ENCODE peak calls at places on chromosomes 6 and 20, in nine cellular contexts. One of them, this sample, is unnamed.

GRCh38 chr6:38034269-38034914 is 214.9 kb downstream of the ZFAND3 start:
- DNase-seq in PC-3: peak; percentile 71
- DNase-seq in MM.1S: peak; percentile 12
- DNase-seq in SK-N-SH: no peak
- DNase-seq in OCI-LY7: peak; percentile 18
- DNase-seq in GM23338: peak; percentile 40
- DNase-seq in neural progenitor cell: peak; percentile 17
- DNase-seq in hepatocyte: peak; percentile 39
- DNase-seq in HCT116: peak; percentile 23
- DNase-seq in this sample: peak; percentile 63

GRCh38 chr6:106574729-106575458 is 54.4 kb downstream of the RTN4IP1 start:
- DNase-seq in SK-N-SH: no peak
- DNase-seq in MM.1S: no peak
- DNase-seq in HCT116: peak; percentile 73
- DNase-seq in OCI-LY7: no peak
- DNase-seq in GM23338: no peak
- DNase-seq in hepatocyte: peak; percentile 45
- DNase-seq in PC-3: peak; percentile 77
- DNase-seq in neural progenitor cell: peak; percentile 62
- DNase-seq in this sample: peak; percentile 90

GRCh38 chr20:57448764-57449354 is 57.7 kb downstream of the RBM38 start:
- DNase-seq in neural progenitor cell: no peak
- DNase-seq in hepatocyte: no peak
- DNase-seq in GM23338: no peak
- DNase-seq in SK-N-SH: no peak
- DNase-seq in PC-3: no peak
- DNase-seq in HCT116: no peak
- DNase-seq in MM.1S: no peak
- DNase-seq in OCI-LY7: no peak
- DNase-seq in this sample: no peak

GRCh38 chr20:59646487-59646886 is 42.1 kb downstream of the PHACTR3 start:
- DNase-seq in hepatocyte: no peak
- DNase-seq in OCI-LY7: no peak
- DNase-seq in GM23338: no peak
- DNase-seq in MM.1S: no peak
- DNase-seq in HCT116: no peak
- DNase-seq in SK-N-SH: no peak
- DNase-seq in PC-3: no peak
- DNase-seq in neural progenitor cell: no peak
- DNase-seq in this sample: no peak

GRCh38 chr6:47671777-47672176 is 26.6 kb upstream of the ADGRF4 start:
- DNase-seq in neural progenitor cell: no peak
- DNase-seq in HCT116: no peak
- DNase-seq in MM.1S: no peak
- DNase-seq in hepatocyte: no peak
- DNase-seq in PC-3: no peak
- DNase-seq in SK-N-SH: no peak
- DNase-seq in GM23338: no peak
- DNase-seq in OCI-LY7: no peak
- DNase-seq in this sample: no peak

GRCh38 chr20:41063442-41063841 is 34.8 kb downstream of the TOP1 start:
- DNase-seq in OCI-LY7: peak; percentile 26
- DNase-seq in neural progenitor cell: no peak
- DNase-seq in MM.1S: no peak
- DNase-seq in SK-N-SH: no peak
- DNase-seq in hepatocyte: no peak
- DNase-seq in GM23338: no peak
- DNase-seq in HCT116: no peak
- DNase-seq in PC-3: no peak
- DNase-seq in this sample: no peak

GRCh38 chr6:45424628-45424955 is 46.9 kb upstream of the SUPT3H start:
- DNase-seq in GM23338: no peak
- DNase-seq in neural progenitor cell: no peak
- DNase-seq in SK-N-SH: no peak
- DNase-seq in PC-3: no peak
- DNase-seq in MM.1S: peak; percentile 36
- DNase-seq in OCI-LY7: no peak
- DNase-seq in hepatocyte: no peak
- DNase-seq in HCT116: no peak
- DNase-seq in this sample: no peak

GRCh38 chr20:32634041-32634805 is 39.5 kb downstream of the C20orf203 start:
- DNase-seq in HCT116: no peak
- DNase-seq in MM.1S: no peak
- DNase-seq in PC-3: no peak
- DNase-seq in hepatocyte: no peak
- DNase-seq in GM23338: peak; percentile 50
- DNase-seq in neural progenitor cell: no peak
- DNase-seq in OCI-LY7: no peak
- DNase-seq in SK-N-SH: no peak
- DNase-seq in this sample: peak; percentile 22

GRCh38 chr6:146545608-146546007 is 2.0 kb downstream of the RAB32 start:
- DNase-seq in neural progenitor cell: no peak
- DNase-seq in HCT116: no peak
- DNase-seq in GM23338: no peak
- DNase-seq in MM.1S: no peak
- DNase-seq in SK-N-SH: no peak
- DNase-seq in hepatocyte: peak; percentile 17
- DNase-seq in PC-3: peak; percentile 30
- DNase-seq in OCI-LY7: no peak
- DNase-seq in this sample: peak; percentile 77

GRCh38 chr20:54532573-54532972 is 57.2 kb downstream of the DOK5 start:
- DNase-seq in HCT116: no peak
- DNase-seq in PC-3: no peak
- DNase-seq in SK-N-SH: no peak
- DNase-seq in MM.1S: no peak
- DNase-seq in neural progenitor cell: no peak
- DNase-seq in hepatocyte: no peak
- DNase-seq in GM23338: no peak
- DNase-seq in OCI-LY7: no peak
- DNase-seq in this sample: no peak

GRCh38 chr6:31476515-31477139 is 21.3 kb upstream of the MICB start:
- DNase-seq in neural progenitor cell: no peak
- DNase-seq in hepatocyte: no peak
- DNase-seq in MM.1S: no peak
- DNase-seq in HCT116: no peak
- DNase-seq in GM23338: peak; percentile 49
- DNase-seq in OCI-LY7: peak; percentile 65
- DNase-seq in SK-N-SH: no peak
- DNase-seq in PC-3: no peak
- DNase-seq in this sample: no peak

GRCh38 chr20:46746972-46747371 is 37.5 kb downstream of the SLC2A10 start:
- DNase-seq in MM.1S: no peak
- DNase-seq in SK-N-SH: no peak
- DNase-seq in hepatocyte: peak; percentile 50
- DNase-seq in GM23338: no peak
- DNase-seq in neural progenitor cell: no peak
- DNase-seq in HCT116: peak; percentile 28
- DNase-seq in OCI-LY7: no peak
- DNase-seq in PC-3: peak; percentile 88
- DNase-seq in this sample: peak; percentile 92

GRCh38 chr6:42877695-42878094 is 1.7 kb upstream of the RPL7L1 start:
- DNase-seq in SK-N-SH: no peak
- DNase-seq in neural progenitor cell: no peak
- DNase-seq in MM.1S: no peak
- DNase-seq in OCI-LY7: no peak
- DNase-seq in HCT116: no peak
- DNase-seq in PC-3: no peak
- DNase-seq in hepatocyte: no peak
- DNase-seq in GM23338: no peak
- DNase-seq in this sample: peak; percentile 18

GRCh38 chr6:113997106-113997505 is 26.2 kb upstream of the HDAC2 start:
- DNase-seq in MM.1S: no peak
- DNase-seq in hepatocyte: no peak
- DNase-seq in SK-N-SH: no peak
- DNase-seq in GM23338: no peak
- DNase-seq in OCI-LY7: no peak
- DNase-seq in HCT116: peak; percentile 57
- DNase-seq in neural progenitor cell: no peak
- DNase-seq in PC-3: peak; percentile 85
- DNase-seq in this sample: peak; percentile 88

GRCh38 chr20:11338506-11339306 is 579.0 kb upstream of the BTBD3 start:
- DNase-seq in HCT116: no peak
- DNase-seq in MM.1S: no peak
- DNase-seq in neural progenitor cell: no peak
- DNase-seq in GM23338: no peak
- DNase-seq in PC-3: no peak
- DNase-seq in OCI-LY7: no peak
- DNase-seq in hepatocyte: peak; percentile 70
- DNase-seq in SK-N-SH: no peak
- DNase-seq in this sample: peak; percentile 26

GRCh38 chr6:111190637-111191036 is 103.3 kb downstream of the SLC16A10 start:
- DNase-seq in GM23338: no peak
- DNase-seq in neural progenitor cell: no peak
- DNase-seq in hepatocyte: no peak
- DNase-seq in PC-3: no peak
- DNase-seq in SK-N-SH: no peak
- DNase-seq in OCI-LY7: no peak
- DNase-seq in MM.1S: no peak
- DNase-seq in HCT116: no peak
- DNase-seq in this sample: no peak

GRCh38 chr20:38073307-38074010 is 39.9 kb downstream of the RPRD1B start:
- DNase-seq in hepatocyte: peak; percentile 60
- DNase-seq in OCI-LY7: peak; percentile 44
- DNase-seq in MM.1S: peak; percentile 58
- DNase-seq in PC-3: peak; percentile 93
- DNase-seq in HCT116: peak; percentile 24
- DNase-seq in GM23338: peak; percentile 86
- DNase-seq in SK-N-SH: peak; percentile 52
- DNase-seq in neural progenitor cell: peak; percentile 64
- DNase-seq in this sample: peak; percentile 89
- TF ChIP-seq EZH2phosphoT487 in hepatocyte: no peak
- TF ChIP-seq EZH2phosphoT487 in OCI-LY7: no peak
- TF ChIP-seq EZH2phosphoT487 in MM.1S: no peak
- TF ChIP-seq EZH2phosphoT487 in PC-3: no peak
- TF ChIP-seq EZH2phosphoT487 in HCT116: no peak
- TF ChIP-seq EZH2phosphoT487 in GM23338: no peak
- TF ChIP-seq EZH2phosphoT487 in SK-N-SH: no peak
- TF ChIP-seq EZH2phosphoT487 in neural progenitor cell: no peak
- TF ChIP-seq EZH2phosphoT487 in this sample: no peak

DNA sequence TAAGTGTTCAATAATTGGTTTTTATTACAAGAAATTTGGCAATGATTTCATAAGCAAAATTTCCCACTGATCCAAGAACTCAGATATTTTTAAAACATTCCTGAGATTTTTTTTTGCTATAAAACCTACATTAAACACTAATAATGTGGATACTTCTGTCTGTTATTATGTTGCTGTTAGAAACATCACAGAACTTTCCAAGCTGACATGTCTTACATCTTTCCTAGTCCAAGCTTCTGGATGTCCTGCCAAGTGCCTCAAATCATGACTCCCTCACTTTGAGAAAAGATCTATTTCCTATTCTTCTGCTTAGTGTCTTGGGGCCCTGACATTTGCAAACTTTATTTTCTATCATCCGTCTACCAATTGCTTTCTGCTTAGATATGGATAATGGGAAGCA is 110.8 kb downstream of the RFPL4B start:
- DNase-seq in hepatocyte: no peak
- DNase-seq in GM23338: no peak
- DNase-seq in MM.1S: no peak
- DNase-seq in neural progenitor cell: no peak
- DNase-seq in PC-3: no peak
- DNase-seq in OCI-LY7: no peak
- DNase-seq in SK-N-SH: no peak
- DNase-seq in HCT116: no peak
- DNase-seq in this sample: peak; percentile 15
- TF ChIP-seq EZH2phosphoT487 in hepatocyte: no peak
- TF ChIP-seq EZH2phosphoT487 in GM23338: no peak
- TF ChIP-seq EZH2phosphoT487 in MM.1S: no peak
- TF ChIP-seq EZH2phosphoT487 in neural progenitor cell: no peak
- TF ChIP-seq EZH2phosphoT487 in PC-3: no peak
- TF ChIP-seq EZH2phosphoT487 in OCI-LY7: no peak
- TF ChIP-seq EZH2phosphoT487 in SK-N-SH: no peak
- TF ChIP-seq EZH2phosphoT487 in HCT116: no peak
- TF ChIP-seq EZH2phosphoT487 in this sample: no peak

DNA sequence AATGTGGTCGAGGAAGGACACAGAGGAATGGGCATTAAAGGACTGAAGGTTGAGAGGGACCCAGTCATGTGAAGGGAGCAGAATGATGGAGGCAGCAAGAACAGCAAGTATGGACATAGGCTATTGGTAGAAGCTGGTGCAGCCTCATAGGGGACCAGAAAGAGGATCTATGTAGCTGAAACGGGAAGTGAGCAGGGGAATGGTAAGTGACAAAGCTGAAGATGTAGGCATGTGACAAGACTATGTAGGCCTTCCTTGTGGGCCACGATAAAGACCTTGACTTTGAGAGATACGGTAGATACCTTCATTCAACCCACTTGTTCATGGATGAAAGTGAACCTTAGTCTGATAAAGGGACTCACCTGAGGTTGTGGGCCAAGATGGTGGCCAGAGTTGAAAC is 3.5 kb downstream of the CTNNBL1 start:
- DNase-seq in GM23338: no peak
- DNase-seq in SK-N-SH: no peak
- DNase-seq in MM.1S: no peak
- DNase-seq in HCT116: no peak
- DNase-seq in OCI-LY7: peak; percentile 62
- DNase-seq in neural progenitor cell: no peak
- DNase-seq in PC-3: no peak
- DNase-seq in hepatocyte: no peak
- DNase-seq in this sample: no peak
- TF ChIP-seq EZH2phosphoT487 in GM23338: no peak
- TF ChIP-seq EZH2phosphoT487 in SK-N-SH: no peak
- TF ChIP-seq EZH2phosphoT487 in MM.1S: no peak
- TF ChIP-seq EZH2phosphoT487 in HCT116: no peak
- TF ChIP-seq EZH2phosphoT487 in OCI-LY7: no peak
- TF ChIP-seq EZH2phosphoT487 in neural progenitor cell: no peak
- TF ChIP-seq EZH2phosphoT487 in PC-3: no peak
- TF ChIP-seq EZH2phosphoT487 in hepatocyte: no peak
- TF ChIP-seq EZH2phosphoT487 in this sample: no peak

GRCh38 chr6:159071843-159072769 is 27.3 kb upstream of the TAGAP start:
- DNase-seq in hepatocyte: no peak
- DNase-seq in GM23338: no peak
- DNase-seq in PC-3: no peak
- DNase-seq in HCT116: no peak
- DNase-seq in OCI-LY7: no peak
- DNase-seq in SK-N-SH: no peak
- DNase-seq in neural progenitor cell: no peak
- DNase-seq in MM.1S: no peak
- DNase-seq in this sample: no peak

GRCh38 chr6:159077123-159077522 is 32.3 kb upstream of the TAGAP start:
- DNase-seq in MM.1S: no peak
- DNase-seq in OCI-LY7: no peak
- DNase-seq in SK-N-SH: peak; percentile 20
- DNase-seq in HCT116: no peak
- DNase-seq in neural progenitor cell: no peak
- DNase-seq in PC-3: no peak
- DNase-seq in hepatocyte: no peak
- DNase-seq in GM23338: no peak
- DNase-seq in this sample: no peak

GRCh38 chr6:159074866-159075265 is 30.1 kb upstream of the TAGAP start:
- DNase-seq in neural progenitor cell: no peak
- DNase-seq in MM.1S: no peak
- DNase-seq in GM23338: no peak
- DNase-seq in PC-3: no peak
- DNase-seq in hepatocyte: no peak
- DNase-seq in OCI-LY7: no peak
- DNase-seq in SK-N-SH: peak; percentile 43
- DNase-seq in HCT116: no peak
- DNase-seq in this sample: no peak

GRCh38 chr6:159074120-159074684 is 29.4 kb upstream of the TAGAP start:
- DNase-seq in PC-3: peak; percentile 6
- DNase-seq in GM23338: peak; percentile 85
- DNase-seq in neural progenitor cell: peak; percentile 54
- DNase-seq in SK-N-SH: peak; percentile 68
- DNase-seq in hepatocyte: peak; percentile 79
- DNase-seq in HCT116: peak; percentile 41
- DNase-seq in OCI-LY7: peak; percentile 49
- DNase-seq in MM.1S: no peak
- DNase-seq in this sample: peak; percentile 42

GRCh38 chr6:159075506-159076100 is 30.8 kb upstream of the TAGAP start:
- DNase-seq in GM23338: peak; percentile 17
- DNase-seq in PC-3: no peak
- DNase-seq in SK-N-SH: no peak
- DNase-seq in hepatocyte: no peak
- DNase-seq in neural progenitor cell: no peak
- DNase-seq in HCT116: no peak
- DNase-seq in MM.1S: no peak
- DNase-seq in OCI-LY7: no peak
- DNase-seq in this sample: no peak
- TF ChIP-seq EZH2phosphoT487 in GM23338: no peak
- TF ChIP-seq EZH2phosphoT487 in PC-3: no peak
- TF ChIP-seq EZH2phosphoT487 in SK-N-SH: no peak
- TF ChIP-seq EZH2phosphoT487 in hepatocyte: no peak
- TF ChIP-seq EZH2phosphoT487 in neural progenitor cell: no peak
- TF ChIP-seq EZH2phosphoT487 in HCT116: no peak
- TF ChIP-seq EZH2phosphoT487 in MM.1S: no peak
- TF ChIP-seq EZH2phosphoT487 in OCI-LY7: no peak
- TF ChIP-seq EZH2phosphoT487 in this sample: no peak

This sample was measured in GM23248.